ENCODE peak calls at places on chromosome 6, in four cellular contexts. C is K562, N is HepG2, E is HCT116. G is an unnamed sample.

GRCh38 chr6:158233214-158233795 is 65.2 kb downstream of the GTF2H5 start:
- DNase-seq in C (no peak), N (peak), E (no peak), G (no peak)

GRCh38 chr6:45504947-45505346 is 127.2 kb upstream of the SUPT3H start:
- DNase-seq in C (no peak), N (no peak), E (no peak), G (no peak)

GRCh38 chr6:78701407-78701806 is 165.9 kb upstream of the IRAK1BP1 start:
- DNase-seq in C (no peak), N (no peak), E (no peak), G (no peak)

GRCh38 chr6:105372142-105372861 is 30.6 kb downstream of the PREP start:
- DNase-seq in C (no peak), N (no peak), E (no peak), G (no peak)

GRCh38 chr6:12693122-12693521 is 23.4 kb upstream of the PHACTR1 start:
- DNase-seq in C (no peak), N (no peak), E (no peak), G (no peak)

GRCh38 chr6:147905721-147906120 is 397.2 kb downstream of the SAMD5 start:
- DNase-seq in C (no peak), N (no peak), E (no peak), G (no peak)

GRCh38 chr6:37690964-37691735 is 6.5 kb downstream of the MDGA1 start:
- DNase-seq in C (no peak), N (no peak), E (no peak), G (no peak)

GRCh38 chr6:82144852-82145332 is 102.7 kb downstream of the IBTK start:
- DNase-seq in C (no peak), N (peak), E (peak), G (peak)

GRCh38 chr6:144006731-144007454 is 1.2 kb downstream of the PLAGL1 start:
- DNase-seq in C (peak), N (no peak), E (peak), G (no peak)

GRCh38 chr6:16623733-16624132 is 137.5 kb downstream of the ATXN1 start:
- DNase-seq in C (no peak), N (no peak), E (no peak), G (no peak)

GRCh38 chr6:7832904-7833752 is 77.5 kb downstream of the TXNDC5 start:
- DNase-seq in C (no peak), N (no peak), E (no peak), G (no peak)

GRCh38 chr6:137202078-137202477 is 17.1 kb downstream of the IFNGR1 start:
- DNase-seq in C (no peak), N (no peak), E (no peak), G (no peak)

GRCh38 chr6:38836585-38836984 is 121.5 kb downstream of the DNAH8 start:
- DNase-seq in C (no peak), N (no peak), E (no peak), G (no peak)

GRCh38 chr6:64817525-64817924 is 889.5 kb downstream of the EYS start:
- DNase-seq in C (no peak), N (no peak), E (no peak), G (no peak)

GRCh38 chr6:43481075-43481474 is 3.7 kb downstream of the TJAP1 start:
- DNase-seq in C (no peak), N (no peak), E (no peak), G (no peak)

GRCh38 chr6:90168693-90169131 is 127.9 kb downstream of the BACH2 start:
- DNase-seq in C (no peak), N (no peak), E (no peak), G (no peak)

GRCh38 chr6:81575446-81575845 is 177.0 kb downstream of the TENT5A start:
- DNase-seq in C (no peak), N (no peak), E (no peak), G (no peak)

GRCh38 chr6:100217225-100217624 is 223.2 kb upstream of the MCHR2 start:
- DNase-seq in C (no peak), N (no peak), E (no peak), G (no peak)

GRCh38 chr6:151240036-151240685 is 394 bp downstream of the AKAP12 start:
- DNase-seq in C (peak), N (no peak), E (peak), G (no peak)

GRCh38 chr6:44735631-44735963 is 348.1 kb downstream of the CDC5L start:
- DNase-seq in C (no peak), N (no peak), E (no peak), G (no peak)

GRCh38 chr6:82862543-82862942 is 203.1 kb downstream of the UBE3D start:
- DNase-seq in C (no peak), N (no peak), E (peak), G (no peak)

GRCh38 chr6:69915346-69915745 is 49.0 kb downstream of the COL19A1 start:
- DNase-seq in C (no peak), N (no peak), E (no peak), G (no peak)

GRCh38 chr6:46452312-46452917 is 38.8 kb downstream of the RCAN2 start:
- DNase-seq in C (no peak), N (no peak), E (no peak), G (no peak)

GRCh38 chr6:42095066-42095465 is 44.7 kb downstream of the TAF8 start:
- DNase-seq in C (no peak), N (no peak), E (no peak), G (no peak)

GRCh38 chr6:37698264-37699137 is 818 bp upstream of the MDGA1 start:
- DNase-seq in C (peak), N (no peak), E (peak), G (no peak)

GRCh38 chr6:29647927-29648642 is 8.8 kb upstream of the MOG start:
- DNase-seq in C (no peak), N (peak), E (peak), G (no peak)

GRCh38 chr6:134308800-134309199 is 9.1 kb downstream of the SGK1 start:
- DNase-seq in C (no peak), N (no peak), E (no peak), G (no peak)

GRCh38 chr6:34177181-34177591 is 31.3 kb upstream of the GRM4 start:
- DNase-seq in C (no peak), N (no peak), E (no peak), G (no peak)

GRCh38 chr6:28907394-28907793 is 16.4 kb downstream of the TRIM27 start:
- DNase-seq in C (no peak), N (no peak), E (no peak), G (no peak)

GRCh38 chr6:49556429-49556837 is 6.0 kb downstream of the C6orf141 start:
- DNase-seq in C (peak), N (peak), E (peak), G (peak)

DNA sequence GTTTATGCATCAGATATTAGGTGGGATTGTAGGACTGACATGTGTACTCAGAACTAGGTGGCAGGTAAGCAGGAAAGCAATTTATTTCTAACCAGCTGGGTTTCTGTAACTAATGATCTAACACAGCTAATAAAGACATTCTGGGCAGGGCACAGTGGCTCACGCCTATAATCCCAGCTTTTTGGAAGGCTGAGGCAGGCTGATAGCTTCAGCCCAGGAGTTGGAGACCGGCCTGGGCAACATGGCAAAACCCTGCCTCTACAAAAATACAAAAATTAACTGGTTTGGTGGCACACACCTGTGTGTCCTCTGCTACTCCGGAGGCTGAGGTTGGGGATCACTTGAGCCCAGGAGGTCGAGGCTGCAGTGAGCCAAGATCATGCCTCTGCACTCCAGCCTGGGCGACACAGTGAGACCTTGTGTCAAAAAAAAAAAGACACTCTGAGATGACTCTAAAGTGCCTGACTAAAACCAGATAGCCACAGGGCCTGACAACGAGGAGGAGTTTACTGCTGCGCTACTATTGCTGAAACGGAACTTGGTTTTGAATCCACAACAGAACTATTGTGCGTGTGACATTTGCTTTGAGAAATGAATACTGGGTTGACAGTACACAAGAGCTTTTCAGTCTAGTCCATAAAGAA is 29.2 kb upstream of the CEP85L start:
- DNase-seq in C (no peak), N (no peak), E (no peak), G (no peak)
- TF ChIP-seq TCF7L2 in C (no peak), N (no peak), E (no peak), G (no peak)

DNA sequence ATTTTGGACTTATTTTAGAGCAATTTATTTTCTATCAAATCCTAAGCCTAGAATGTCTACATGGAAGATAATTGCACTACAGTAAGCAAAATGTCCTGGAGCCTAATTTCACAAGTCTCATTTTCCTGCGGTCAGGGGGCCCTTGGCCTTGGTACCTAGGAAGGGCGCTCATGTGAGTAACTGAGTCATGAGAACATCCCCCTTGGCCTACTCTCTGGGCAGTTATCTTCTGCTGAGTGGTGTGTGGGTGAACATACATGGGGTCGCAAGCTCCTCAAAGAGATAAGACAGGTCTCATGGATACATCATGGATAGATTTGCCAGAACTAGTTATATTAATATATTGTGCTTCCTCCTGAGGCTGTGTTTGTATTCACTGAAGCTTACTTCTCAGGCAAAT is 211.2 kb upstream of the MARCKS start:
- DNase-seq in C (no peak), N (no peak), E (no peak), G (no peak)
- TF ChIP-seq REST in C (no peak), N (no peak), E (no peak), G (no peak)

GRCh38 chr6:145761584-145761983 is 26.3 kb upstream of the EPM2A start:
- DNase-seq in C (no peak), N (no peak), E (no peak), G (no peak)

GRCh38 chr6:145752638-145753037 is 17.3 kb upstream of the EPM2A start:
- DNase-seq in C (no peak), N (no peak), E (no peak), G (no peak)

GRCh38 chr6:145755682-145756081 is 20.4 kb upstream of the EPM2A start:
- DNase-seq in C (no peak), N (no peak), E (no peak), G (no peak)

GRCh38 chr6:145758086-145758485 is 22.8 kb upstream of the EPM2A start:
- DNase-seq in C (no peak), N (no peak), E (no peak), G (no peak)

GRCh38 chr6:145756170-145756662 is 20.9 kb upstream of the EPM2A start:
- DNase-seq in C (no peak), N (no peak), E (no peak), G (no peak)
- TF ChIP-seq TCF7L2 in C (no peak), N (no peak), E (no peak), G (no peak)

DNA sequence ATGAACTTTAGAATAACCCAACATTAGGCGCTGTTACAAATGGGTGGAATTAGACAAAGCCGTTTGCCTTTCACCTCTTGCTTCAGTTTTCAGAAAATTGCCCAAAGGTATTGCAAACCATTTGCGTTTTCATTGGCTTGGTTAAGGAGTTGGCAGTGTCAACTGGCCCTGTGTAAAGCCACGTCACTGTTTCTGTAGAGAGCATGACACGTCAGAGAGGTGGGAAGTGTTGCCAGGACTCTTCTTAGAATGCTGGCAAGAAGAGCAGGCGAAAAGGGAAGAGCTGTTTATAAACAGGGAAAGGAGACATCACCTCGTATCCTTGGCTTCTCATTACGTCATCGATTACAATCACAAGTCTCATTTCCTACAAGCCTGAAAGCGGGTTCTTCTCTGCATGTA is 4.3 kb upstream of the IRF4 start:
- DNase-seq in C (no peak), N (no peak), E (no peak), G (no peak)
- TF ChIP-seq REST in C (no peak), N (no peak), E (no peak), G (no peak)

GRCh38 chr6:170005680-170006470 is 254.5 kb downstream of the ERMARD start:
- DNase-seq in C (no peak), N (no peak), E (no peak), G (no peak)
- TF ChIP-seq TCF7L2 in C (no peak), N (no peak), E (no peak), G (no peak)

GRCh38 chr6:31729979-31730630 is 1.0 kb upstream of the DDAH2 start:
- DNase-seq in C (peak), N (peak), E (peak), G (no peak)
- TF ChIP-seq REST in C (peak), N (no peak), E (no peak), G (no peak)

DNA sequence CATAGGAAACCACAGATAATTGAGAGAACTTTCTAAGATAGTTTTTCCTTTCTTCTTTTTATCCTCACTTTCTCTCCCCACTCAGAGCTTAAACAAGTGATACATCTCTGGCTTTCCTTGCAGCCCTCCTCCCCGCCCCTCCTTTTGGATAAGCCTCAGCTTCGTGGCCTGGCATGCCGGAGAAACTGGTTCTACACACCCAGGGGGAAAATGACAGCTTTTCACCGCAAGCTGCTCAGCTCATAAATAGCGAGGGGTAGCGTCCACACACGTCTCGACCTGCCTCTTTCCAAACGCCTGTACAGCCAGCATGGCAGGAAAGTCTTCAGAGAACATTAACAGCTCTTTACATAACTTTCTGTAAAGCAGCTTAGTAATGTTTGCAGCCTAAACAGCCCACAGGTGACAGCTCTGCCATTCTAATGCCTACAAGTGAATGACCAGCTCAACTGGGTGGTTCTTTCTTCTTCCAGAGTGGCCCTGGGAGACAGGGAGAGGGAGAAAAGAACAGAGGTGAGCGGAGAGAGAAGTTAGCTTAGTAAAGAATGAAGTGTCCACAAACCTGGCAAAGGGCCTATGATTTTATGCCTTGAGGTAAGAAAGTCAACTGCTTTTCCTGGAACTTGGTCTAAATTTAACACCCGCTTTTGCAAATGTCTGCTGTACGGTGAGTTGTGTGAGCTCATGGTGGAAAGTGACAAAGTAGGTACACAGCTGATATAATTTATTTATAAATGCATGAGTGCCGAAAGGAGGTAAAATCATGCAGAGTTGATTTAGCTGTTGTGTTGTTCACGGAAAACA is 251.5 kb downstream of the TFAP2A start:
- DNase-seq in C (no peak), N (no peak), E (no peak), G (no peak)
- TF ChIP-seq TCF7L2 in C (no peak), N (no peak), E (no peak), G (no peak)

G was measured in Panc1.